ENCODE peak calls at places on chromosome 6, in eight cellular contexts. A is right cardiac atrium; E is uterus; W is CD4-positive, CD25-positive, alpha-beta regulatory T cell; D is GM23338; Y is cardiac muscle cell; Z is aorta; F is neural progenitor cell. B is an unnamed sample. For H3K27me3, the result is how much of the 10 kb centered on the place peaks cover.

GRCh38 chr6:116392158-116393032 is 21.6 kb downstream of the DSE start:
- DNase-seq in Z (no peak), F (no peak), E (no peak), Y (no peak), D (no peak), W (no peak), A (no peak), B (no peak)

GRCh38 chr6:131519670-131520436 is 53.2 kb upstream of the ARG1 start:
- DNase-seq in E (no peak), W (peak), A (no peak), D (peak), Y (peak), F (peak), Z (no peak), B (peak)

GRCh38 chr6:31385041-31385440 is 18.4 kb upstream of the MICA start:
- DNase-seq in F (no peak), Y (no peak), E (no peak), W (no peak), D (no peak), A (no peak), Z (no peak), B (no peak)

GRCh38 chr6:110207652-110208051 is 27.4 kb downstream of the CDC40 start:
- DNase-seq in A (no peak), Y (no peak), D (no peak), Z (no peak), W (no peak), E (no peak), F (no peak), B (no peak)

GRCh38 chr6:25472314-25472713 is 179.7 kb upstream of the SCGN start:
- DNase-seq in D (peak), E (no peak), F (peak), W (no peak), A (no peak), Y (no peak), Z (no peak), B (no peak)

GRCh38 chr6:449057-449430 is 57.5 kb downstream of the IRF4 start:
- DNase-seq in E (no peak), Z (peak), D (no peak), A (no peak), Y (no peak), W (no peak), F (no peak), B (no peak)

GRCh38 chr6:140078552-140079126 is 704.2 kb upstream of the CITED2 start:
- DNase-seq in E (no peak), F (no peak), D (peak), Z (no peak), Y (no peak), W (no peak), A (no peak), B (no peak)

GRCh38 chr6:143542915-143543314 is 31.4 kb upstream of the FUCA2 start:
- DNase-seq in A (no peak), E (no peak), Z (no peak), Y (no peak), W (peak), F (no peak), D (no peak), B (no peak)

GRCh38 chr6:149862901-149863595 is 1.1 kb downstream of the LRP11 start:
- DNase-seq in E (peak), D (peak), F (peak), W (peak), Z (peak), Y (peak), A (peak), B (peak)

GRCh38 chr6:44115866-44116265 is 11.4 kb downstream of the MRPL14 start:
- DNase-seq in W (no peak), D (no peak), E (no peak), A (no peak), F (no peak), Y (no peak), Z (no peak), B (no peak)

GRCh38 chr6:3026811-3027626 is 27.3 kb downstream of the NQO2 start:
- DNase-seq in W (peak), A (no peak), E (no peak), Y (no peak), Z (no peak), D (no peak), F (peak), B (peak)

GRCh38 chr6:103872219-103872618 is 987.5 kb downstream of the HACE1 start:
- DNase-seq in A (peak), D (no peak), W (no peak), F (no peak), Z (no peak), Y (no peak), E (no peak), B (no peak)

GRCh38 chr6:156009656-156010055 is 554.0 kb upstream of the NOX3 start:
- DNase-seq in A (no peak), Z (no peak), Y (no peak), W (no peak), E (no peak), F (no peak), D (no peak), B (no peak)

GRCh38 chr6:161393839-161394364 is 120.0 kb upstream of the AGPAT4 start:
- DNase-seq in W (peak), D (peak), Z (no peak), E (no peak), F (peak), Y (peak), A (no peak), B (peak)

GRCh38 chr6:53327017-53327395 is 21.7 kb downstream of the ELOVL5 start:
- DNase-seq in Y (no peak), E (no peak), D (no peak), W (no peak), Z (no peak), F (no peak), A (no peak), B (no peak)

GRCh38 chr6:47734826-47735481 is 36.6 kb downstream of the ADGRF4 start:
- DNase-seq in E (no peak), Y (no peak), Z (no peak), A (no peak), F (peak), W (no peak), D (peak), B (no peak)
- H3K27ac ChIP-seq in E (no peak), Y (no peak), Z (no peak), A (no peak), F (no peak), W (no peak), D (peak), B (no peak)

GRCh38 chr6:1619666-1620503 is 10.2 kb downstream of the FOXC1 start:
- DNase-seq in D (peak), Y (no peak), E (no peak), F (peak), W (no peak), Z (peak), A (peak), B (no peak)

GRCh38 chr6:1620504-1621327 is 11.0 kb downstream of the FOXC1 start:
- DNase-seq in D (peak), A (peak), E (no peak), Z (no peak), W (no peak), F (no peak), Y (no peak), B (no peak)

GRCh38 chr6:1617466-1618304 is 8.0 kb downstream of the FOXC1 start:
- DNase-seq in F (peak), A (peak), D (peak), Z (no peak), E (no peak), Y (no peak), W (no peak), B (no peak)

GRCh38 chr6:1618305-1619105 is 8.8 kb downstream of the FOXC1 start:
- DNase-seq in A (peak), W (no peak), F (peak), E (no peak), Y (no peak), Z (no peak), D (peak), B (no peak)

GRCh38 chr6:1619106-1619665 is 9.5 kb downstream of the FOXC1 start:
- DNase-seq in W (no peak), E (no peak), F (no peak), Z (no peak), Y (no peak), D (no peak), A (peak), B (no peak)
- H3K27me3 ChIP-seq in W (under half), E (under half), F (half or more), Z (under half), Y (half or more), D (half or more), A (under half), B (under half)

GRCh38 chr6:1553562-1554088 is 56.1 kb upstream of the FOXC1 start:
- DNase-seq in F (no peak), Z (no peak), D (no peak), Y (no peak), E (no peak), A (no peak), W (no peak), B (no peak)

GRCh38 chr6:1552296-1552761 is 57.4 kb upstream of the FOXC1 start:
- DNase-seq in Y (no peak), W (peak), A (no peak), F (peak), Z (no peak), D (peak), E (no peak), B (no peak)

GRCh38 chr6:1547785-1548184 is 61.9 kb upstream of the FOXC1 start:
- DNase-seq in A (no peak), Z (no peak), W (no peak), Y (no peak), E (no peak), F (no peak), D (no peak), B (no peak)

GRCh38 chr6:1554241-1554880 is 55.4 kb upstream of the FOXC1 start:
- DNase-seq in Z (no peak), D (no peak), Y (no peak), A (no peak), W (no peak), F (peak), E (no peak), B (no peak)

GRCh38 chr6:1551236-1551635 is 58.5 kb upstream of the FOXC1 start:
- DNase-seq in A (no peak), W (no peak), Z (no peak), F (no peak), E (no peak), D (no peak), Y (no peak), B (no peak)
- H3K27ac ChIP-seq in A (no peak), W (no peak), Z (no peak), F (no peak), E (no peak), D (no peak), Y (no peak), B (no peak)

DNA sequence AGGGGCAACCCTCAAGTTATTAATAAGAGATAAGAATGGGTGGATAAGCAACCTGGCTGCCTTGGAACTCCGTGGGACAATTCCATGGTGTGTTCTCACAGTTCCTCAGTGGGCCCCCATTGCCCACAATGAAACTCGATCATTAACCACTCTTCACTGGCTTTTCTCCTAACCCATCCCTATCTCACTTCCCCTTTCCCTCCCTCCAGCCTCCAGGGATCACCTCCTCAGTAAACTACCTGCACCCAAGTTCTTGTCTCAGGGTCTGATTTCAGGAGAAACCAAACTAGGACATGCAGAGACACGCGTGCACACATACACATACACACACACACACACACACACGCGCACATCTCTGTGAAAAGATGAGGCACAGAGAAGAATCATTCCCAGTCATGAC is 37.7 kb upstream of the FOXP4 start:
- DNase-seq in E (no peak), F (no peak), Y (no peak), D (no peak), A (no peak), W (no peak), Z (no peak), B (no peak)
- H3K27me3 ChIP-seq in E (under half), F (half or more), Y (under half), D (half or more), A (under half), W (under half), Z (under half), B (under half)

DNA sequence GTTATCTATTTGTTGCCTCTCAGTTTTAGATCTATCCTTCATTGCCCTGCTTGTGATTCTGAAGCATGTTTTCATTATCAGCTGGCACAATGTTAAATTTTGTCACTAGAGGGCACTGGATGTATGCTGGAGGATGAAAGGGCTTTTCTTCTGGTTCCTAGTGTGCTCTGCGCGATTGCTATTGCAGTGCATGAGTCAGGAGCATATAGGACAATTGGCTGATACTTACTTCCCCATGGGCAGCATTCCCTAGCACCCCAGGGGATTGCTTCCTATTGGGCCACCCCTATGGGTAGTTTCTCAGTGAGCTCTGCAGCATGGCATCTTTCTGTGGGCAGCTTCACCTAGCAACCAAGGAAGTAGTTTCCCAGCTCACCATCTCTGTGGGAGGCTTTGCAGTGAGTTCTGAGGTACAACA is 280.3 kb upstream of the SYNCRIP start:
- DNase-seq in D (peak), F (peak), Y (peak), Z (no peak), E (no peak), W (peak), A (no peak), B (no peak)
- H3K27ac ChIP-seq in D (no peak), F (no peak), Y (no peak), Z (no peak), E (no peak), W (no peak), A (no peak), B (no peak)

GRCh38 chr6:159065751-159066329 is 21.0 kb upstream of the TAGAP start:
- DNase-seq in E (no peak), Z (no peak), A (no peak), W (no peak), D (no peak), Y (no peak), F (no peak), B (no peak)

GRCh38 chr6:159063549-159063948 is 18.8 kb upstream of the TAGAP start:
- DNase-seq in A (no peak), W (no peak), D (no peak), Z (no peak), F (no peak), E (no peak), Y (no peak), B (no peak)

GRCh38 chr6:159062965-159063364 is 18.2 kb upstream of the TAGAP start:
- DNase-seq in D (no peak), Z (no peak), A (no peak), W (no peak), E (no peak), Y (no peak), F (no peak), B (no peak)

GRCh38 chr6:159066479-159066878 is 21.7 kb upstream of the TAGAP start:
- DNase-seq in E (no peak), F (no peak), A (no peak), Z (no peak), Y (no peak), D (no peak), W (no peak), B (no peak)

DNA sequence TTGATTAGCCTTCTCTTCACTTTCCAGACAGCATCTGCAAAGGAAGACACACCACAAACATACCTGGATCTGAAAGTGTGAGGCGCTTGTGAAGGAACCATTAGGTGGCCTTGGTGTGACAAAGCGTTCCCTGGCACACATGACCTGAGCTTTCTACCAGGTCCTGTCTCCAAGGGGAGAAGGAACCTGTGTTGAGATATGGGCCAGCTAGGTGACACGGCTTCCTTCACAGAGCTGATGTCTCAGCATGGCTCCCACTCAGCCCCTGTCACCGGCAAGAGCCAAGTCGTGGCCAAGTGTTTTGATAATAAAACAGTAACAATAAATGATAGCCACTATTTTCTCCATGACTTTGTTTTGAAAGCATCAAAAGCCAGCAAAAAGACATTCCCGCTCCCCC is 20.3 kb upstream of the TAGAP start:
- DNase-seq in W (no peak), E (no peak), Z (no peak), A (no peak), Y (no peak), D (no peak), F (no peak), B (no peak)
- H3K27me3 ChIP-seq in W (under half), E (under half), Z (under half), A (under half), Y (under half), D (under half), F (under half), B (under half)

DNA sequence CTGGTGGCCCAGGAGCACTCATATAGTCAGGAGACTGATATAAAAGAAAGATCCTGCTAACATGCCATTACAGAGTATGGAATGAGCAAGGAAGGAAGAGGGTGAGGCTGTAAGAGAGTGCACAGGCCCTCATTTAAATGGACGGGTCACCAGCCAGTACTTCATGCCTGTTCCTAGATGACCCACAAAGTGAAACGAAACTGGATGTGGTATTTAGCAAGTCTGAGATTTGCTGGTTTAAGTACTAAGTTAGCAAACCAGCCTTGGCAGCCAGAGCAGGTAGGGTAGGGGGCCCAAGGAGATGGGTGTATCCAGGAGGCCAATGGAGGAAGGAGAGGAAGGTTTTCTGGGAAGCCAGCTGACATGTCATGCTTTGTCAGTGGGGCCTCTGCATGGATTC is 15.9 kb downstream of the NT5E start:
- DNase-seq in E (no peak), Y (no peak), F (no peak), W (peak), D (no peak), A (no peak), Z (no peak), B (no peak)
- H3K27ac ChIP-seq in E (no peak), Y (no peak), F (no peak), W (no peak), D (no peak), A (no peak), Z (peak), B (peak)

GRCh38 chr6:37479266-37479854 is 20.3 kb downstream of the CCDC167 start:
- DNase-seq in Z (no peak), Y (no peak), W (no peak), D (no peak), E (no peak), F (no peak), A (no peak), B (no peak)
- H3K27me3 ChIP-seq in Z (under half), Y (under half), W (under half), D (under half), E (under half), F (under half), A (under half), B (under half)